ENCODE peak calls at places on chromosomes 7 and 10, in ten cellular contexts. W, B, V, P, U, I, T, C, Q and K are unnamed samples.

GRCh38 chr7:121267612-121268011 is 61.2 kb upstream of the WNT16 start:
- DNase-seq in C (no peak), I (no peak), V (peak), P (no peak), T (no peak), B (no peak), W (no peak), Q (peak), U (no peak), K (no peak)

GRCh38 chr7:38321515-38321944 is 48.1 kb upstream of the TARP start:
- DNase-seq in W (no peak), P (no peak), Q (peak), U (peak), B (no peak), I (no peak), V (peak), T (no peak), C (no peak), K (no peak)

GRCh38 chr10:131195116-131195515 is 116.4 kb downstream of the TCERG1L start:
- DNase-seq in Q (no peak), P (no peak), W (no peak), T (peak), I (no peak), V (no peak), C (peak), B (no peak), U (no peak), K (no peak)

GRCh38 chr7:105403128-105403527 is 14.4 kb upstream of the SRPK2 start:
- DNase-seq in C (no peak), B (no peak), V (no peak), T (no peak), U (no peak), Q (no peak), P (no peak), I (no peak), W (no peak), K (no peak)

GRCh38 chr7:150983893-150984368 is 5.8 kb upstream of the KCNH2 start:
- DNase-seq in T (no peak), W (peak), P (peak), V (no peak), B (no peak), I (no peak), Q (peak), C (no peak), U (peak), K (no peak)

GRCh38 chr10:103120546-103120945 is 72.5 kb downstream of the NT5C2 start:
- DNase-seq in I (no peak), W (no peak), P (no peak), Q (no peak), B (no peak), T (no peak), U (no peak), V (no peak), C (no peak), K (no peak)

GRCh38 chr7:47153076-47153475 is 428.8 kb downstream of the TNS3 start:
- DNase-seq in B (no peak), I (no peak), V (peak), Q (peak), U (peak), P (no peak), T (no peak), W (peak), C (peak), K (peak)

GRCh38 chr7:5379576-5379975 is 44.1 kb downstream of the TNRC18 start:
- DNase-seq in V (no peak), T (no peak), Q (no peak), U (no peak), I (no peak), P (no peak), B (no peak), W (no peak), C (no peak), K (no peak)

GRCh38 chr7:114152314-114152938 is 233.6 kb upstream of the PPP1R3A start:
- DNase-seq in U (no peak), W (no peak), B (no peak), T (no peak), P (no peak), Q (no peak), V (no peak), I (no peak), C (no peak), K (no peak)

GRCh38 chr10:132774905-132775863 is 10.8 kb downstream of the NKX6-2 start:
- DNase-seq in I (no peak), W (no peak), U (peak), B (no peak), P (peak), T (peak), V (no peak), Q (peak), C (no peak), K (no peak)

GRCh38 chr7:148507741-148508285 is 82.8 kb upstream of the C7orf33 start:
- DNase-seq in P (no peak), Q (no peak), V (no peak), U (no peak), W (no peak), B (no peak), T (no peak), I (no peak), C (no peak), K (no peak)

GRCh38 chr7:5430612-5430947 is 6.9 kb upstream of the TNRC18 start:
- DNase-seq in P (no peak), I (no peak), Q (no peak), C (no peak), U (no peak), B (no peak), V (no peak), W (no peak), T (no peak), K (no peak)

GRCh38 chr10:7826971-7827370 is 8.7 kb downstream of the TAF3 start:
- DNase-seq in C (peak), I (no peak), V (peak), W (peak), Q (peak), P (peak), T (no peak), U (peak), B (peak), K (peak)

GRCh38 chr7:132575987-132576722 is at the start of gene PLXNA4:
- DNase-seq in B (peak), C (no peak), Q (peak), T (no peak), V (no peak), I (no peak), W (peak), U (peak), P (no peak), K (no peak)

GRCh38 chr10:128499956-128500355 is 373.7 kb upstream of the MKI67 start:
- DNase-seq in U (no peak), P (no peak), I (no peak), C (no peak), W (no peak), Q (no peak), T (no peak), B (no peak), V (no peak), K (no peak)

GRCh38 chr7:101918426-101918825 is 101.0 kb downstream of the CUX1 start:
- DNase-seq in T (no peak), B (no peak), Q (no peak), P (no peak), U (no peak), V (no peak), W (no peak), C (no peak), I (no peak), K (no peak)

GRCh38 chr7:121714559-121715303 is 158.2 kb upstream of the PTPRZ1 start:
- DNase-seq in W (peak), P (no peak), T (peak), C (no peak), I (no peak), U (no peak), B (no peak), Q (no peak), V (no peak), K (no peak)

GRCh38 chr7:43933902-43934560 is 7.8 kb downstream of the UBE2D4 start:
- DNase-seq in T (no peak), W (no peak), I (no peak), U (no peak), P (no peak), C (no peak), V (no peak), Q (no peak), B (no peak), K (no peak)

GRCh38 chr10:22475857-22476600 is 130.7 kb downstream of the SPAG6 start:
- DNase-seq in W (peak), I (no peak), V (no peak), T (no peak), Q (no peak), B (peak), P (no peak), C (no peak), U (no peak), K (no peak)

GRCh38 chr7:112183266-112183665 is 22.9 kb downstream of the DOCK4 start:
- DNase-seq in W (no peak), I (no peak), V (no peak), B (no peak), Q (no peak), U (no peak), C (no peak), P (no peak), T (no peak), K (no peak)

GRCh38 chr7:25851332-25852248 is 300.4 kb upstream of the NFE2L3 start:
- DNase-seq in W (peak), B (peak), Q (peak), C (peak), T (peak), V (peak), I (peak), U (peak), P (peak), K (no peak)

GRCh38 chr10:122550427-122550826 is 10.1 kb upstream of the DMBT1 start:
- DNase-seq in W (no peak), B (no peak), Q (no peak), U (no peak), P (no peak), V (no peak), C (no peak), I (no peak), T (no peak), K (no peak)

GRCh38 chr10:32004161-32004591 is 52.0 kb downstream of the KIF5B start:
- DNase-seq in P (peak), T (peak), W (peak), Q (no peak), C (peak), V (no peak), U (peak), B (peak), I (no peak), K (no peak)

GRCh38 chr10:70779685-70780369 is 5.3 kb downstream of the TBATA start:
- DNase-seq in W (no peak), V (no peak), C (no peak), U (no peak), B (no peak), I (no peak), T (no peak), Q (no peak), P (no peak), K (no peak)

GRCh38 chr7:107779647-107780099 is 23.4 kb downstream of the SLC26A3 start:
- DNase-seq in P (no peak), Q (no peak), W (no peak), U (no peak), C (no peak), V (no peak), B (no peak), I (no peak), T (no peak), K (no peak)

GRCh38 chr10:56606202-56606601 is 245.1 kb upstream of the ZWINT start:
- DNase-seq in W (no peak), I (no peak), V (no peak), T (no peak), P (no peak), B (no peak), Q (no peak), C (no peak), U (no peak), K (no peak)

GRCh38 chr7:103887853-103888602 is 101.4 kb downstream of the RELN start:
- DNase-seq in P (no peak), C (no peak), U (no peak), T (no peak), V (peak), W (no peak), I (no peak), Q (no peak), B (no peak), K (no peak)

GRCh38 chr7:96479015-96479645 is 157.2 kb upstream of the SLC25A13 start:
- DNase-seq in W (no peak), Q (no peak), B (no peak), U (no peak), C (no peak), I (no peak), V (no peak), P (no peak), T (no peak), K (no peak)

GRCh38 chr7:102096706-102097427 is 189.8 kb upstream of the SH2B2 start:
- DNase-seq in U (no peak), Q (no peak), P (no peak), T (no peak), C (peak), V (no peak), I (no peak), W (no peak), B (no peak), K (no peak)

GRCh38 chr10:6755891-6756460 is 175.9 kb upstream of the PRKCQ start:
- DNase-seq in W (no peak), V (peak), C (no peak), I (no peak), U (peak), B (no peak), P (no peak), T (no peak), Q (peak), K (peak)

GRCh38 chr7:74173866-74174605 is at the start of gene EIF4H:
- DNase-seq in P (peak), T (peak), U (peak), B (peak), I (peak), C (peak), Q (peak), V (peak), W (peak), K (peak)

GRCh38 chr7:28608766-28609165 is 196.4 kb downstream of the CREB5 start:
- DNase-seq in P (no peak), W (no peak), T (no peak), Q (peak), V (peak), U (no peak), I (no peak), B (no peak), C (no peak), K (no peak)

GRCh38 chr7:142654398-142654797 is 94.9 kb upstream of the PRSS1 start:
- DNase-seq in T (no peak), C (no peak), U (no peak), I (no peak), V (no peak), W (no peak), Q (no peak), B (no peak), P (no peak), K (no peak)
- TF ChIP-seq CTCF in T (no peak), C (no peak), U (peak), I (no peak), V (peak), W (peak), Q (peak), B (no peak), P (no peak), K (peak)

DNA sequence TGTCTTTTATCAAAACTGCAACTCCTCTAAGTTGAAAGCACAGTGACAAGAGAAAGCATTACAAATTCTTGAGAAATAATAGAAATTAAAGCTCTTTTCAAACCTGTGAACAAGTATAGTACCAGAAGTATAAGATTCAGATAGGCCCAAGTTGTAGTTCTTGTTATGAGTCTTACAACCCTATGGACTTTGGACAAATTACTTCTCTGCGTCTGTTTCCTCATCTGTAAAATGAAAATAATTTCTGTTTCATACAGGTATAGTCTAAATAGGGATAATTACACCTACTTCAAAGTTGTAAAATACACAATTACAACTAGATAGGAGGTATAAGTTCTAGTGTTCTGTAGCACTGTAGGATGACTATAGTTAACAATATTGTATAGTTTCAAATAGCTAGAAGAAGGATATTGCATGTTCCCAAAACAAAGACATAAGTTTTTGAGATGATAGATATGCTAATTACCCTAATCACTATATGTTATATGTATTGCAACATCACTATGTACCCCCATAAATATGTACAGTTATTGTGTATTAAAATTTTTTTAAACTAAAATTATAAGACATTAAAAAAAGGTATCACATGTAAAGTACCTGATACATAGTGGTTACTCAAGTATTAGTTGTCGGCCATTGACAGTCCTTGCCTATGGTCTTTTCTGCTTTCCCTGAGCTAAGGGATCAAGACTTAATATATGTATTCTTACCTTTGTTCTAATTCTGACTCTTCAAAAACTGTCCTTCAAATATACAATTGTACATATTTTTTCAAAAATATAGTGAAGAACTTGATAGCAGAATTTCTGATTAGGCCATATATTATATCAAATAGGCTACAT is 1.8 kb upstream of the WASL start:
- DNase-seq in Q (no peak), P (no peak), C (no peak), U (no peak), I (no peak), B (no peak), W (no peak), T (no peak), V (no peak), K (no peak)
- H3K4me3 ChIP-seq in Q (peak), P (no peak), C (peak), U (no peak), I (no peak), B (peak), W (peak), T (peak), V (no peak), K (peak)

DNA sequence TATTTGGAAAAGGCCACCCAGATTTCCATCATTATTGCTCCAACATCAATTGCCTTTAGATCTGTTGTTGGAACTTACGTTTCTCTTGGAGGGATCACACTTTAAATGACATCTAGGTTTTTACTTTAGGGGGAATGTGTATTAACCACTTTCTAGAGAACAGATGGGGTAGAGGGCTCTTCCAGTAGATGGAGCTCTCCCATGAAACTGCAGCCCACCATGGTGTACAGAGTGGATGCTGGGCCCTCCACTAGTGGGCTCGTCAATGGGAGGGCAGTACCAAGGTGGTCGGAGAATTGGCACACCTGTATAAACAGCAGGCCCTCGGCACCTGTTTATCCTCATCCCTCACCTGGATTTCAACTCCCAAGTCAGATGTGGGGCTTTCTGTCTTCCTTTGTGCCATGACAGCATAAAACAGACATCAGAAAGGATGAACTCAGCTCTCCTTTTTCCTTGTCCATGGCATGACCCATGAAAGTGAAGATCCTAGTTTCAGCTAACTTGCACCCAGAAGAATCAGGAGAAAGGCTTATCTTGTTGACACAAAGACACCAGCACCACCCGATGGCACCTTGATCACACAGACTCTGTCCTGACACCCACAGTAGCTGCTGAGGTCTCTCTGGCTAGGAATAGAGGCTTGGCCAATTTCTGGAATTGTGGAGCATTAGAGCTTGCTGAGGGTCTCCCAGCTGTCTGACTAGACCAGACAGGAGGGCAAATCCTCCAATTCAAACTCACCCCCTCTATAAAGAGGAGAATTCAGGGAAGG is 150.5 kb downstream of the CYP26A1 start:
- DNase-seq in I (no peak), B (no peak), T (no peak), P (no peak), Q (no peak), W (no peak), V (peak), C (no peak), U (no peak), K (no peak)
- TF ChIP-seq CTCF in I (no peak), B (no peak), T (no peak), P (no peak), Q (no peak), W (no peak), V (no peak), C (no peak), U (no peak), K (peak)

GRCh38 chr7:30321992-30322637 is 37.7 kb downstream of the ZNRF2 start:
- DNase-seq in T (no peak), U (peak), W (no peak), V (peak), C (no peak), B (no peak), P (no peak), Q (peak), I (no peak), K (no peak)
- H3K4me3 ChIP-seq in T (no peak), U (peak), W (no peak), V (peak), C (peak), B (no peak), P (no peak), Q (peak), I (peak), K (peak)

DNA sequence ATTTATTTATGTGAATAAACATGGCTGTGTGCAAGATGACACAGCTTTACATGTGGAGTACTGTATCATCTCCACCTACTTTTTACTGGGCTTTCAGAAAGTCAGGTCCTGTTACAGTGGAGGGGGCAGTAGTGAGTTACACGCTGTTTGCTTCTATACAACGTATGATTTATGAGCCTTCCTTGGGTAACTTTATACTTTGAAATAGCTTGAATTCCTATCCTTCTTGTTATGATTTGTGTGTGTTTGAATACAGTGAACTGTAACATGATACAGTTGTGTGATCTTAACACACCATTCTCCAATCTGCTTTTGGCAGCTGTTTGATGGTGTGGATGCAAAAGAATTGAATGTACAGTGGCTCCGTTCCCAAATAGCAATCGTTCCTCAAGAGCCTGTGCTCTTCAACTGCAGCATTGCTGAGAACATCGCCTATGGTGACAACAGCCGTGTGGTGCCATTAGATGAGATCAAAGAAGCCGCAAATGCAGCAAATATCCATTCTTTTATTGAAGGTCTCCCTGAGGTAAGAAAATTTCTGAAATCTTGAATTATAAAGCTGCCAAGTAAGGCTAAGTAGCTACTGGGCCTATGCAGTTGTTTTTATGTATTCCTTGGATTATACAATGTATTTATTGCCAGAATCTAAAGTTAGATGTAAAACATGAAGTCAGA is 41.6 kb downstream of the SP8 start:
- DNase-seq in Q (no peak), U (peak), T (no peak), V (no peak), P (no peak), B (no peak), I (no peak), W (peak), C (no peak), K (no peak)
- TF ChIP-seq CTCF in Q (no peak), U (no peak), T (no peak), V (no peak), P (no peak), B (no peak), I (no peak), W (no peak), C (no peak), K (no peak)

GRCh38 chr7:16900212-16900768 is 18.5 kb upstream of the AGR3 start:
- DNase-seq in Q (no peak), V (no peak), W (no peak), P (no peak), I (no peak), U (no peak), C (no peak), B (no peak), T (no peak), K (no peak)

GRCh38 chr7:16908561-16908960 is 26.8 kb upstream of the AGR3 start:
- DNase-seq in V (no peak), C (no peak), I (no peak), T (no peak), P (no peak), W (no peak), U (no peak), Q (no peak), B (no peak), K (no peak)

GRCh38 chr7:16904086-16904485 is 22.3 kb upstream of the AGR3 start:
- DNase-seq in C (no peak), Q (no peak), B (no peak), V (no peak), U (peak), T (no peak), P (no peak), W (no peak), I (no peak), K (no peak)

GRCh38 chr7:16905300-16906044 is 23.7 kb upstream of the AGR3 start:
- DNase-seq in B (no peak), V (peak), C (no peak), T (no peak), U (peak), W (peak), Q (peak), I (no peak), P (no peak), K (no peak)
- H3K4me3 ChIP-seq in B (no peak), V (no peak), C (no peak), T (no peak), U (no peak), W (no peak), Q (no peak), I (no peak), P (no peak), K (no peak)